ENCODE peak calls at places on chromosomes 7 and 10, in seven cellular contexts. A is hepatocyte, F is lower lobe of right lung, X is AG04450, V is PC-3, B is thyroid gland, J is suprapubic skin. S is an unnamed sample.
A peak's percentile ranks its signal among the peaks of the same experiment; 100 is the strongest.

GRCh38 chr7:36367561-36367889 is 22.1 kb upstream of the ANLN start:
- DNase-seq in A (no peak), J (no peak), B (peak; percentile 14), X (no peak), F (no peak), V (peak; percentile 10), S (no peak)

GRCh38 chr10:131092876-131093275 is 218.6 kb downstream of the TCERG1L start:
- DNase-seq in B (no peak), F (peak; percentile 34), J (no peak), V (no peak), A (no peak), X (no peak), S (peak; percentile 50)

GRCh38 chr10:58086144-58086762 is 181.4 kb downstream of the IPMK start:
- DNase-seq in A (no peak), F (no peak), V (no peak), J (no peak), X (no peak), B (no peak), S (no peak)

GRCh38 chr10:64091889-64092288 is 570.7 kb downstream of the REEP3 start:
- DNase-seq in X (no peak), A (peak; percentile 35), F (no peak), B (no peak), J (no peak), V (peak; percentile 72), S (no peak)

GRCh38 chr10:27643296-27643695 is 102.3 kb downstream of the MKX start:
- DNase-seq in F (no peak), A (no peak), X (no peak), B (no peak), J (no peak), V (no peak), S (no peak)

GRCh38 chr10:127151541-127151940 is 44.9 kb downstream of the INSYN2A start:
- DNase-seq in V (peak; percentile 51), X (no peak), F (no peak), A (no peak), B (no peak), J (no peak), S (no peak)

GRCh38 chr7:137262599-137262998 is 80.9 kb downstream of the PTN start:
- DNase-seq in X (no peak), A (no peak), J (no peak), B (no peak), F (no peak), V (no peak), S (no peak)

GRCh38 chr10:84589526-84590205 is 261.3 kb downstream of the CCSER2 start:
- DNase-seq in V (no peak), J (no peak), X (no peak), A (no peak), F (no peak), B (no peak), S (no peak)

GRCh38 chr10:15715619-15716227 is 4.0 kb downstream of the ITGA8 start:
- DNase-seq in F (no peak), V (peak; percentile 10), X (no peak), A (peak; percentile 20), B (no peak), J (no peak), S (no peak)

GRCh38 chr10:72513910-72514309 is 112.0 kb downstream of the MICU1 start:
- DNase-seq in X (no peak), B (no peak), F (no peak), A (no peak), V (no peak), J (no peak), S (no peak)

GRCh38 chr10:130354555-130354954 is 218.4 kb downstream of the GLRX3 start:
- DNase-seq in V (no peak), B (no peak), F (no peak), X (no peak), J (no peak), A (no peak), S (no peak)

GRCh38 chr7:90958669-90959068 is 305.6 kb upstream of the FZD1 start:
- DNase-seq in B (no peak), J (no peak), A (no peak), V (no peak), F (no peak), X (peak; percentile 18), S (no peak)

GRCh38 chr7:26348234-26348851 is 56.7 kb downstream of the SNX10 start:
- DNase-seq in X (no peak), A (peak; percentile 64), V (no peak), B (peak; percentile 9), J (no peak), F (no peak), S (no peak)

GRCh38 chr10:3568983-3569382 is 216.0 kb downstream of the KLF6 start:
- DNase-seq in F (no peak), X (no peak), J (no peak), A (no peak), B (no peak), V (no peak), S (no peak)

GRCh38 chr10:131852161-131852822 is 48.5 kb upstream of the PPP2R2D start:
- DNase-seq in V (no peak), X (no peak), B (no peak), F (no peak), A (no peak), J (peak; percentile 36), S (peak; percentile 67)

GRCh38 chr7:83849135-83849534 is 200.2 kb upstream of the SEMA3E start:
- DNase-seq in A (peak; percentile 5), B (no peak), X (no peak), V (no peak), J (no peak), F (no peak), S (no peak)

GRCh38 chr7:101942603-101943210 is 125.3 kb downstream of the CUX1 start:
- DNase-seq in V (peak; percentile 74), B (no peak), X (no peak), J (no peak), A (no peak), F (no peak), S (no peak)

GRCh38 chr7:87934699-87935372 is 785 bp downstream of the ADAM22 start:
- DNase-seq in J (no peak), F (no peak), B (peak; percentile 11), X (no peak), A (peak; percentile 23), V (no peak), S (peak; percentile 70)

GRCh38 chr7:155713382-155713781 is 68.9 kb downstream of the RBM33 start:
- DNase-seq in F (peak; percentile 67), X (no peak), A (no peak), B (no peak), J (no peak), V (no peak), S (peak; percentile 92)

GRCh38 chr10:83522456-83522855 is 616.9 kb upstream of the GHITM start:
- DNase-seq in B (no peak), A (no peak), X (no peak), J (no peak), F (no peak), V (no peak), S (no peak)

GRCh38 chr7:84251183-84251845 is 56.7 kb upstream of the SEMA3A start:
- DNase-seq in J (no peak), X (no peak), B (no peak), V (peak; percentile 89), A (no peak), F (no peak), S (no peak)

GRCh38 chr7:29139191-29139590 is 7.1 kb downstream of the CPVL start:
- DNase-seq in F (no peak), X (no peak), V (peak; percentile 85), A (no peak), J (no peak), B (no peak), S (no peak)

GRCh38 chr7:29139796-29140195 is 6.5 kb downstream of the CPVL start:
- DNase-seq in X (no peak), F (no peak), J (no peak), B (no peak), V (peak; percentile 69), A (no peak), S (no peak)

GRCh38 chr7:29140873-29141468 is 5.4 kb downstream of the CPVL start:
- DNase-seq in V (no peak), J (no peak), A (no peak), B (no peak), X (no peak), F (no peak), S (peak; percentile 43)

GRCh38 chr7:29135851-29136250 is 10.5 kb downstream of the CPVL start:
- DNase-seq in V (no peak), B (no peak), A (no peak), J (no peak), X (no peak), F (no peak), S (no peak)

DNA sequence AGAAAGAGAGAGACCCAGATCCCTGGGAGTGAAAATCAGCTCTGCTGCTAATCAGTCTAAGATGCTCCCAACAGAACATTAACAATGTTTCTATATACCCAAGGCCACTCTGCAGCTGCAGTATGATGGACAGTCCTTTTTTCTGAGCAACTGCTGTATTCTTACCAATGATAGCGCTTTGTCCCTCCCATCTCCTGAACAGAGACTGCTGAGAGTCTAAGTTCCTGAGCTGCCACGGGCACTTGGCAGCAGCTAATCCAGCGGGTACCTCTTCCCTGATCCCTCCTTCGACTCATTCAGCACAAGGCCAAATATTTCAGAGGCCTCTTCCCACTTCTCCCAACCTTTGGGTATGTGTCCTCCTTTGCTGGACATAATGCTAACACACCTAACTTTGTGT is 7.7 kb downstream of the CPVL start:
- DNase-seq in V (no peak), X (no peak), B (no peak), A (no peak), J (no peak), F (no peak), S (no peak)
- H3K27ac ChIP-seq in V (peak overlapping the region; percentile 84), X (no peak overlapping the region), B (no peak overlapping the region), A (no peak overlapping the region), J (no peak overlapping the region), F (no peak overlapping the region), S (no peak overlapping the region)

GRCh38 chr7:134878731-134879295 is 99.4 kb downstream of the CALD1 start:
- DNase-seq in F (no peak), B (no peak), V (no peak), X (no peak), A (no peak), J (no peak), S (no peak)
- TF ChIP-seq CTCF in F (no peak), B (no peak), V (peak; percentile 20), X (no peak), A (no peak), J (no peak), S (no peak)

DNA sequence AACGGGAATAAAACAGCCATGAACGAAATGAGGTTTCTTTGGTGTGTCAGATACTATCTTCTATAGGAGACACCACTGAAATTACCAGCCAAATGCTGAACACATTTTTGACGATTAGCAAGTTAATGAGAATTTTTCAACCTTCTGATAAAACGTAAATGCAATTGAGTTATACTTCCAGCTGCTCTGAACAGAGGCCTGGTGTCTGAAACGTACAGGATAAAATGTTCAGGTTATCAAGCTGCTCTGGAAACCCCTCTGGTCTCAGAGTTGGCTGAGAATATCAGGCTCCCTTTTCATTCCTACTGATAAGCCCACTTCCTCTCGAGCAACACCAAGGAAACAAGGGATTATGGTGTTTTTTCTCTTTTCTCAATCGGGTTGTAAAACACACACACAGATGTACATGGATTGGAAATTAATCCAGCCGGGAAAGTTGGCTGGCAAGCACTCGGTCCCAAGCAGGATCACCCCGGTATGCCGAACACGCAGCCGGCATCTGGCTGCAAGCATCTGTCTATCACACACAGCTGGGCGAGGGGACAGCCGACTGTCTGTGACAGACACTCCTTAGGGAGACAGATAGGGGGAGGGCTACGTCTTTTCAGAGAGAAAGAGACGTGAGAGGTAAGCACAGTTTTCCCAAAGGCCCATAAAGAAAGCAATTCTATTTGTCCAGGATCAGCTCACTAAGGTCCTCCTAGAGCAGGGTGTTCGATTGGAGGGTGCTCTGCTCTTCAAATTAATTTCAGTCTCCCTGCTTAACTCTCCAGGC is 171.8 kb downstream of the PRKAG2 start:
- DNase-seq in A (no peak), X (no peak), B (no peak), V (no peak), F (peak; percentile 23), J (no peak), S (peak; percentile 59)
- H3K4me3 ChIP-seq in A (no peak overlapping the region), X (no peak overlapping the region), B (no peak overlapping the region), V (no peak overlapping the region), F (peak overlapping the region; percentile 1), J (no peak overlapping the region), S (no peak overlapping the region)

GRCh38 chr7:43902542-43903054 is 3.8 kb downstream of the URGCP start:
- DNase-seq in V (no peak), B (no peak), J (no peak), X (no peak), F (no peak), A (no peak), S (no peak)
- H3K27ac ChIP-seq in V (no peak overlapping the region), B (no peak overlapping the region), J (no peak overlapping the region), X (no peak overlapping the region), F (no peak overlapping the region), A (no peak overlapping the region), S (no peak overlapping the region)